ENCODE peak calls at places on chromosomes 5 and 9, in five cellular contexts. B is M059J, N is iris pigment epithelial cell, G is fibroblast of pulmonary artery, L is ELR. R is an unnamed sample.

GRCh38 chr5:135211083-135211790 is 177.2 kb upstream of the PITX1 start:
- DNase-seq in B (peak), N (no peak), G (no peak), L (no peak), R (no peak)

GRCh38 chr5:128083811-128084227 is 253 bp downstream of the SLC12A2 start:
- DNase-seq in B (no peak), N (peak), G (no peak), L (no peak), R (peak)

GRCh38 chr9:91824591-91825339 is 125.3 kb downstream of the ROR2 start:
- DNase-seq in B (no peak), N (no peak), G (peak), L (no peak), R (no peak)

GRCh38 chr9:87167616-87168015 is 220.3 kb upstream of the GAS1 start:
- DNase-seq in B (no peak), N (no peak), G (no peak), L (peak), R (no peak)

GRCh38 chr5:152689275-152689711 is 284.2 kb upstream of the NMUR2 start:
- DNase-seq in B (peak), N (no peak), G (no peak), L (no peak), R (no peak)

GRCh38 chr5:176653401-176653800 is 6.1 kb downstream of the TSPAN17 start:
- DNase-seq in B (no peak), N (no peak), G (no peak), L (peak), R (no peak)

GRCh38 chr5:79236364-79236969 is 536 bp downstream of the JMY start:
- DNase-seq in B (peak), N (peak), G (peak), L (peak), R (peak)

GRCh38 chr5:176995122-176995490 is 11.5 kb downstream of the UIMC1 start:
- DNase-seq in B (no peak), N (no peak), G (peak), L (no peak), R (no peak)

GRCh38 chr9:75170898-75171360 is 82.6 kb downstream of the OSTF1 start:
- DNase-seq in B (peak), N (peak), G (peak), L (peak), R (peak)

GRCh38 chr5:94618029-94618492 is 343 bp downstream of the KIAA0825 start:
- DNase-seq in B (peak), N (peak), G (peak), L (peak), R (peak)

GRCh38 chr5:91245871-91246270 is 137.2 kb downstream of the ARRDC3 start:
- DNase-seq in B (peak), N (no peak), G (peak), L (peak), R (no peak)

GRCh38 chr5:134245101-134245604 is 19.3 kb upstream of the PPP2CA start:
- DNase-seq in B (peak), N (peak), G (peak), L (peak), R (peak)

GRCh38 chr5:173707392-173707791 is 90.9 kb upstream of the BOD1 start:
- DNase-seq in B (peak), N (peak), G (peak), L (peak), R (peak)

GRCh38 chr5:107381189-107381856 is 289.4 kb downstream of the EFNA5 start:
- DNase-seq in B (peak), N (peak), G (peak), L (peak), R (peak)

GRCh38 chr9:88802533-88802932 is 188.7 kb upstream of the S1PR3 start:
- DNase-seq in B (no peak), N (no peak), G (no peak), L (no peak), R (no peak)

GRCh38 chr9:99783799-99784198 is 37.9 kb upstream of the NR4A3 start:
- DNase-seq in B (no peak), N (no peak), G (no peak), L (no peak), R (no peak)

GRCh38 chr9:95880011-95880690 is 4.7 kb downstream of the ERCC6L2 start:
- DNase-seq in B (peak), N (peak), G (peak), L (peak), R (peak)

GRCh38 chr5:102481044-102481715 is 17.6 kb downstream of the SLCO6A1 start:
- DNase-seq in B (peak), N (peak), G (peak), L (peak), R (peak)

GRCh38 chr5:150406120-150407096 is 6.3 kb downstream of the CD74 start:
- DNase-seq in B (no peak), N (no peak), G (no peak), L (no peak), R (no peak)

GRCh38 chr9:116308070-116308469 is 154.5 kb downstream of the PAPPA start:
- DNase-seq in B (no peak), N (no peak), G (no peak), L (no peak), R (no peak)

GRCh38 chr9:92664394-92665152 is 5.4 kb downstream of the IPPK start:
- DNase-seq in B (peak), N (no peak), G (no peak), L (no peak), R (peak)

GRCh38 chr5:141681695-141682641 is at the start of gene ARAP3:
- DNase-seq in B (peak), N (peak), G (peak), L (peak), R (peak)

GRCh38 chr9:24071736-24072135 is 245.7 kb upstream of the ELAVL2 start:
- DNase-seq in B (peak), N (no peak), G (no peak), L (no peak), R (no peak)

GRCh38 chr5:155129513-155129880 is 115.9 kb downstream of the KIF4B start:
- DNase-seq in B (no peak), N (no peak), G (no peak), L (peak), R (no peak)

GRCh38 chr9:5447337-5447736 is 3.0 kb upstream of the CD274 start:
- DNase-seq in B (no peak), N (no peak), G (no peak), L (no peak), R (no peak)

GRCh38 chr5:112445626-112446350 is 26.7 kb upstream of the EPB41L4A start:
- DNase-seq in B (no peak), N (no peak), G (no peak), L (no peak), R (no peak)

GRCh38 chr9:137804908-137805356 is 72.7 kb upstream of the CACNA1B start:
- DNase-seq in B (peak), N (peak), G (no peak), L (peak), R (no peak)